ENCODE peak calls at places on chromosomes 16 and 17, in ten cellular contexts. A, W, C, X, N, M, L, V, H and D are unnamed samples.

GRCh38 chr16:88713568-88714419 is 7.5 kb downstream of the CTU2 start:
- DNase-seq in A (no peak), W (no peak), C (peak), X (peak), N (no peak), M (no peak), L (no peak), V (peak), H (no peak), D (no peak)

GRCh38 chr17:49434821-49435581 is 20.3 kb upstream of the PHB1 start:
- DNase-seq in A (peak), W (peak), C (peak), X (peak), N (no peak), M (peak), L (peak), V (peak), H (no peak), D (no peak)

GRCh38 chr17:28811594-28812135 is 30.9 kb downstream of the FAM222B start:
- DNase-seq in A (peak), W (peak), C (peak), X (peak), N (no peak), M (no peak), L (peak), V (peak), H (peak), D (no peak)

GRCh38 chr16:1296688-1297412 is 12.6 kb upstream of the UBE2I start:
- DNase-seq in A (peak), W (peak), C (peak), X (peak), N (no peak), M (no peak), L (no peak), V (peak), H (no peak), D (no peak)

GRCh38 chr16:75262104-75262799 is 10.8 kb upstream of the BCAR1 start:
- DNase-seq in A (no peak), W (no peak), C (no peak), X (no peak), N (no peak), M (no peak), L (peak), V (no peak), H (peak), D (no peak)

GRCh38 chr17:10394201-10394887 is 21.5 kb upstream of the MYH13 start:
- DNase-seq in A (no peak), W (no peak), C (no peak), X (no peak), N (no peak), M (no peak), L (no peak), V (no peak), H (no peak), D (no peak)

GRCh38 chr16:83040174-83040573 is 413.4 kb downstream of the CDH13 start:
- DNase-seq in A (no peak), W (no peak), C (peak), X (peak), N (no peak), M (no peak), L (no peak), V (no peak), H (no peak), D (no peak)

GRCh38 chr16:67878232-67878631 is 5.4 kb downstream of the EDC4 start:
- DNase-seq in A (no peak), W (no peak), C (no peak), X (no peak), N (no peak), M (no peak), L (no peak), V (no peak), H (no peak), D (no peak)

GRCh38 chr16:51152691-51153261 is 1.7 kb upstream of the SALL1 start:
- DNase-seq in A (no peak), W (no peak), C (peak), X (peak), N (no peak), M (peak), L (peak), V (no peak), H (no peak), D (no peak)

GRCh38 chr17:81690549-81690948 is 6.7 kb downstream of the HGS start:
- DNase-seq in A (no peak), W (no peak), C (no peak), X (no peak), N (no peak), M (no peak), L (no peak), V (no peak), H (no peak), D (no peak)

GRCh38 chr17:44267165-44267455 is 825 bp downstream of the SLC4A1 start:
- DNase-seq in A (no peak), W (no peak), C (no peak), X (no peak), N (no peak), M (no peak), L (no peak), V (no peak), H (no peak), D (no peak)

GRCh38 chr17:1229891-1230571 is 40.2 kb upstream of the BHLHA9 start:
- DNase-seq in A (no peak), W (no peak), C (no peak), X (no peak), N (no peak), M (no peak), L (no peak), V (no peak), H (no peak), D (no peak)

GRCh38 chr16:11265124-11265523 is 4.0 kb downstream of the TNP2 start:
- DNase-seq in A (no peak), W (no peak), C (no peak), X (no peak), N (no peak), M (no peak), L (no peak), V (no peak), H (no peak), D (no peak)

GRCh38 chr17:69717214-69717613 is 302.7 kb downstream of the MAP2K6 start:
- DNase-seq in A (no peak), W (no peak), C (no peak), X (no peak), N (no peak), M (no peak), L (no peak), V (no peak), H (no peak), D (no peak)

GRCh38 chr16:56866955-56867830 is 2.2 kb downstream of the SLC12A3 start:
- DNase-seq in A (peak), W (peak), C (peak), X (peak), N (no peak), M (peak), L (peak), V (peak), H (no peak), D (no peak)

GRCh38 chr16:50146479-50147435 is 6.3 kb upstream of the TENT4B start:
- DNase-seq in A (no peak), W (no peak), C (peak), X (no peak), N (no peak), M (no peak), L (no peak), V (no peak), H (no peak), D (no peak)

GRCh38 chr16:1379863-1380174 is 28.1 kb downstream of the GNPTG start:
- DNase-seq in A (no peak), W (no peak), C (no peak), X (no peak), N (no peak), M (no peak), L (no peak), V (no peak), H (no peak), D (no peak)

GRCh38 chr16:85461814-85462404 is 151.2 kb upstream of the GSE1 start:
- DNase-seq in A (no peak), W (no peak), C (peak), X (peak), N (no peak), M (peak), L (peak), V (no peak), H (peak), D (no peak)

GRCh38 chr16:17476414-17477259 is 5.9 kb upstream of the XYLT1 start:
- DNase-seq in A (peak), W (peak), C (peak), X (peak), N (peak), M (peak), L (peak), V (peak), H (no peak), D (peak)

GRCh38 chr16:50335198-50335958 is 33.4 kb downstream of the BRD7 start:
- DNase-seq in A (no peak), W (no peak), C (no peak), X (no peak), N (no peak), M (no peak), L (no peak), V (no peak), H (no peak), D (no peak)